ENCODE peak calls at places on chromosomes 3 and 15, in four cellular contexts. One of them, this sample, is unnamed.
A peak's percentile ranks its signal among the peaks of the same experiment; 100 is the strongest.

GRCh38 chr3:4581905-4582611 is 88.9 kb downstream of the ITPR1 start:
- DNase-seq in K562: no peak
- DNase-seq in GM12878: no peak
- DNase-seq in HepG2: no peak
- DNase-seq in this sample: no peak

GRCh38 chr3:137988152-137988551 is 21.8 kb upstream of the CLDN18 start:
- DNase-seq in HepG2: peak; percentile 47
- DNase-seq in GM12878: peak; percentile 89
- DNase-seq in K562: no peak
- DNase-seq in this sample: no peak

GRCh38 chr3:52399131-52399530 is 45.8 kb downstream of the SEMA3G start:
- DNase-seq in K562: no peak
- DNase-seq in HepG2: no peak
- DNase-seq in GM12878: no peak
- DNase-seq in this sample: no peak

GRCh38 chr3:190585771-190586630 is 72.1 kb downstream of the IL1RAP start:
- DNase-seq in GM12878: no peak
- DNase-seq in HepG2: peak; percentile 60
- DNase-seq in K562: no peak
- DNase-seq in this sample: no peak

GRCh38 chr3:160184655-160185054 is 40.6 kb upstream of the C3orf80 start:
- DNase-seq in HepG2: no peak
- DNase-seq in K562: no peak
- DNase-seq in GM12878: no peak
- DNase-seq in this sample: no peak

GRCh38 chr15:73767794-73768501 is 14.8 kb upstream of the INSYN1 start:
- DNase-seq in GM12878: no peak
- DNase-seq in K562: no peak
- DNase-seq in HepG2: no peak
- DNase-seq in this sample: peak; percentile 57

GRCh38 chr3:170054204-170054603 is 16.4 kb downstream of the GPR160 start:
- DNase-seq in K562: peak; percentile 32
- DNase-seq in HepG2: no peak
- DNase-seq in GM12878: no peak
- DNase-seq in this sample: no peak

GRCh38 chr3:34569437-34569836 is 771.0 kb downstream of the PDCD6IP start:
- DNase-seq in HepG2: no peak
- DNase-seq in GM12878: no peak
- DNase-seq in K562: no peak
- DNase-seq in this sample: no peak

GRCh38 chr15:54884312-54884711 is 312.4 kb downstream of the RSL24D1 start:
- DNase-seq in GM12878: no peak
- DNase-seq in K562: no peak
- DNase-seq in HepG2: no peak
- DNase-seq in this sample: no peak

GRCh38 chr3:112539825-112540517 is 21.8 kb downstream of the ATG3 start:
- DNase-seq in GM12878: peak; percentile 38
- DNase-seq in HepG2: no peak
- DNase-seq in K562: no peak
- DNase-seq in this sample: no peak

GRCh38 chr3:138118863-138119766 is 3.7 kb upstream of the DZIP1L start:
- DNase-seq in HepG2: peak; percentile 70
- DNase-seq in K562: peak; percentile 48
- DNase-seq in GM12878: peak; percentile 25
- DNase-seq in this sample: peak; percentile 91

GRCh38 chr3:198071602-198072285 is 111.7 kb downstream of the LMLN start:
- DNase-seq in GM12878: peak; percentile 9
- DNase-seq in K562: peak; percentile 26
- DNase-seq in HepG2: peak; percentile 59
- DNase-seq in this sample: no peak

GRCh38 chr3:3499012-3499411 is 300.2 kb upstream of the LRRN1 start:
- DNase-seq in GM12878: no peak
- DNase-seq in HepG2: no peak
- DNase-seq in K562: no peak
- DNase-seq in this sample: no peak

GRCh38 chr15:95616306-95616705 is 714.2 kb upstream of the NR2F2 start:
- DNase-seq in K562: no peak
- DNase-seq in GM12878: no peak
- DNase-seq in HepG2: no peak
- DNase-seq in this sample: no peak

GRCh38 chr3:36804295-36805055 is 40.1 kb upstream of the DCLK3 start:
- DNase-seq in GM12878: no peak
- DNase-seq in K562: no peak
- DNase-seq in HepG2: no peak
- DNase-seq in this sample: peak; percentile 34

GRCh38 chr3:168511428-168512014 is 415.8 kb upstream of the GOLIM4 start:
- DNase-seq in HepG2: no peak
- DNase-seq in GM12878: no peak
- DNase-seq in K562: no peak
- DNase-seq in this sample: no peak

GRCh38 chr15:63335543-63336240 is 46.0 kb downstream of the CA12 start:
- DNase-seq in GM12878: no peak
- DNase-seq in HepG2: no peak
- DNase-seq in K562: no peak
- DNase-seq in this sample: no peak

GRCh38 chr3:36969540-36970432 is 23.1 kb downstream of the EPM2AIP1 start:
- DNase-seq in K562: peak; percentile 94
- DNase-seq in GM12878: peak; percentile 80
- DNase-seq in HepG2: peak; percentile 73
- DNase-seq in this sample: no peak

GRCh38 chr15:63860161-63860954 is 26.6 kb upstream of the HERC1 start:
- DNase-seq in K562: peak; percentile 50
- DNase-seq in HepG2: no peak
- DNase-seq in GM12878: no peak
- DNase-seq in this sample: no peak

GRCh38 chr15:25691544-25692430 is 171.3 kb downstream of the ATP10A start:
- DNase-seq in GM12878: no peak
- DNase-seq in HepG2: no peak
- DNase-seq in K562: no peak
- DNase-seq in this sample: no peak

GRCh38 chr3:150412599-150413069 is 4.5 kb downstream of the TSC22D2 start:
- DNase-seq in GM12878: no peak
- DNase-seq in K562: peak; percentile 32
- DNase-seq in HepG2: peak; percentile 63
- DNase-seq in this sample: no peak

GRCh38 chr3:73796382-73796781 is 171.6 kb upstream of the PDZRN3 start:
- DNase-seq in GM12878: no peak
- DNase-seq in K562: no peak
- DNase-seq in HepG2: no peak
- DNase-seq in this sample: no peak

GRCh38 chr3:167184511-167184910 is 195.6 kb downstream of the ZBBX start:
- DNase-seq in K562: no peak
- DNase-seq in GM12878: no peak
- DNase-seq in HepG2: peak; percentile 1
- DNase-seq in this sample: peak; percentile 59

GRCh38 chr3:153166206-153166605 is 4.2 kb downstream of the RAP2B start:
- DNase-seq in GM12878: no peak
- DNase-seq in HepG2: no peak
- DNase-seq in K562: peak; percentile 74
- DNase-seq in this sample: no peak

GRCh38 chr15:41695750-41696436 is 35.7 kb downstream of the MGA start:
- DNase-seq in K562: peak; percentile 27
- DNase-seq in HepG2: peak; percentile 18
- DNase-seq in GM12878: peak; percentile 39
- DNase-seq in this sample: no peak

GRCh38 chr3:135929670-135930069 is 35.9 kb upstream of the PPP2R3A start:
- DNase-seq in GM12878: no peak
- DNase-seq in K562: no peak
- DNase-seq in HepG2: no peak
- DNase-seq in this sample: no peak

DNA sequence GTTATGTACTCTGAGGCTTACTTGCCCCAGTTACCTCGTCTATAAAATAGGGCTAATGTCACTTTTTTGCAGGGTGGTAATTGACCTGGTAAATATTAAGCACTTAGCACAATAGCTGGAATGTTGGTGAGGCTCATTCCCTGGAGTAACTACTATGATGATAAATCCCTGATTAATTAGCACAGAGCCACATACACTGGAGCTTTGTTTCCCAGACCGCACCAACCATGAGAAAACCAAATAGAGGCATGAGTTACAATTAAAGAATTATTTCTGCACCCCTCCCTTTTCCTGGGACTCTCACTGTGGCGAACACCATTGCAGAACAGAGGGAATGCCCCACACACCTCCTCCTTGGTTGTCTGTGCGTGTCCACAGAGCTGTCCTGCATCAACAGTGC is 76.6 kb upstream of the CPOX start:
- DNase-seq in K562: no peak
- DNase-seq in GM12878: no peak
- DNase-seq in HepG2: no peak
- DNase-seq in this sample: no peak
- TF ChIP-seq ESRRA in K562: no peak
- TF ChIP-seq ESRRA in GM12878: no peak
- TF ChIP-seq ESRRA in HepG2: no peak
- TF ChIP-seq ESRRA in this sample: no peak

GRCh38 chr3:13451301-13451673 is 28.8 kb upstream of the HDAC11 start:
- DNase-seq in K562: no peak
- DNase-seq in GM12878: no peak
- DNase-seq in HepG2: no peak
- DNase-seq in this sample: peak; percentile 19
- TF ChIP-seq ATF2 in K562: no peak
- TF ChIP-seq ATF2 in GM12878: no peak
- TF ChIP-seq ATF2 in HepG2: no peak
- TF ChIP-seq ATF2 in this sample: no peak

GRCh38 chr15:45573961-45574629 is 13.1 kb upstream of the BLOC1S6 start:
- DNase-seq in GM12878: no peak
- DNase-seq in HepG2: peak; percentile 61
- DNase-seq in K562: peak; percentile 35
- DNase-seq in this sample: peak; percentile 92
- TF ChIP-seq ESRRA in GM12878: no peak
- TF ChIP-seq ESRRA in HepG2: no peak
- TF ChIP-seq ESRRA in K562: no peak
- TF ChIP-seq ESRRA in this sample: no peak

GRCh38 chr15:78087944-78088772 is 4.2 kb upstream of the SH2D7 start:
- DNase-seq in GM12878: no peak
- DNase-seq in K562: no peak
- DNase-seq in HepG2: no peak
- DNase-seq in this sample: no peak
- TF ChIP-seq ATF2 in GM12878: no peak
- TF ChIP-seq ATF2 in K562: no peak
- TF ChIP-seq ATF2 in HepG2: no peak
- TF ChIP-seq ATF2 in this sample: no peak

GRCh38 chr3:149377408-149378111 is at the start of gene TM4SF1:
- DNase-seq in GM12878: no peak
- DNase-seq in HepG2: peak; percentile 97
- DNase-seq in K562: no peak
- DNase-seq in this sample: no peak
- TF ChIP-seq ESRRA in GM12878: no peak
- TF ChIP-seq ESRRA in HepG2: no peak
- TF ChIP-seq ESRRA in K562: no peak
- TF ChIP-seq ESRRA in this sample: no peak

GRCh38 chr15:98834976-98835375 is 172.6 kb downstream of the PGPEP1L start:
- DNase-seq in HepG2: no peak
- DNase-seq in K562: no peak
- DNase-seq in GM12878: no peak
- DNase-seq in this sample: no peak
- TF ChIP-seq ATF2 in HepG2: no peak
- TF ChIP-seq ATF2 in K562: no peak
- TF ChIP-seq ATF2 in GM12878: no peak
- TF ChIP-seq ATF2 in this sample: no peak

DNA sequence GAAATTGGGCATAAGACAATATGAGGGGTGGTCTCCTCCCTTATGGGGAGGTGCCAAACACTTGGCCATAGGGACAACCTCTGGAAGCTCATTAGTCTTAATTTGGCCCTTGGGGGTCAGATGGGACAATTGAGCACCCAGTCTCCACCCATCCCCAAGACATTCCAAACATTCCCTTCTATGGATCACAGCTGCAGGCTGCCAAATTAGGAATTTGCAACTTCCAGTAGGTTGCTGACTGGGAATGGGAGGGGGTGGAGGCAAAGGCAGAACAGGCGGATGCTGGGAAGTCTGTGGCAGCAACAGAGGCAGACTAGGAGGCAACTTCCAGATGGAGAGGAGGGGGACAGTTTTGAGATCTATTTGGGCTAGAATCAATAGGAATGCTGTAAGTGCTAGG is 1.4 kb upstream of the PDHB start:
- DNase-seq in K562: no peak
- DNase-seq in GM12878: no peak
- DNase-seq in HepG2: peak; percentile 6
- DNase-seq in this sample: peak; percentile 72
- TF ChIP-seq ESRRA in K562: no peak
- TF ChIP-seq ESRRA in GM12878: no peak
- TF ChIP-seq ESRRA in HepG2: no peak
- TF ChIP-seq ESRRA in this sample: no peak

GRCh38 chr3:147939425-147940196 is 530.4 kb downstream of the ZIC1 start:
- DNase-seq in HepG2: no peak
- DNase-seq in GM12878: no peak
- DNase-seq in K562: no peak
- DNase-seq in this sample: no peak
- TF ChIP-seq ATF2 in HepG2: no peak
- TF ChIP-seq ATF2 in GM12878: no peak
- TF ChIP-seq ATF2 in K562: no peak
- TF ChIP-seq ATF2 in this sample: no peak

This sample was measured in WTC11.